ENCODE peak calls at places on chromosomes 12 and 14, in five cellular contexts. H, I, S, A and X are unnamed samples.

GRCh38 chr12:98595152-98595988 is 1.9 kb downstream of the SLC25A3 start:
- DNase-seq in H (no peak), I (no peak), S (no peak), A (no peak), X (no peak)

GRCh38 chr12:124511259-124511985 is 56.0 kb downstream of the NCOR2 start:
- DNase-seq in H (no peak), I (no peak), S (no peak), A (no peak), X (no peak)

GRCh38 chr14:65206448-65207096 is 104.3 kb upstream of the MAX start:
- DNase-seq in H (no peak), I (no peak), S (no peak), A (no peak), X (no peak)

GRCh38 chr12:8629486-8630033 is 16.9 kb upstream of the AICDA start:
- DNase-seq in H (no peak), I (no peak), S (no peak), A (no peak), X (no peak)

GRCh38 chr14:31068235-31068634 is 42.1 kb upstream of the STRN3 start:
- DNase-seq in H (no peak), I (no peak), S (no peak), A (no peak), X (no peak)

GRCh38 chr14:50822501-50823042 is 8.4 kb downstream of the NIN start:
- DNase-seq in H (no peak), I (no peak), S (no peak), A (no peak), X (no peak)

GRCh38 chr12:68416826-68417225 is 84.7 kb upstream of the MDM1 start:
- DNase-seq in H (no peak), I (no peak), S (no peak), A (no peak), X (no peak)

GRCh38 chr12:121805800-121806555 is 2.2 kb downstream of the SETD1B start:
- DNase-seq in H (peak; percentile 55), I (peak; percentile 44), S (no peak), A (no peak), X (no peak)

GRCh38 chr12:110901401-110901800 is 19.0 kb downstream of the MYL2 start:
- DNase-seq in H (no peak), I (no peak), S (no peak), A (no peak), X (no peak)

GRCh38 chr14:77790566-77791224 is 9.2 kb upstream of the ADCK1 start:
- DNase-seq in H (no peak), I (no peak), S (no peak), A (no peak), X (no peak)

GRCh38 chr12:52837781-52838736 is 3.9 kb upstream of the KRT79 start:
- DNase-seq in H (no peak), I (no peak), S (no peak), A (no peak), X (no peak)

GRCh38 chr12:31023271-31023724 is 50.4 kb upstream of the DDX11 start:
- DNase-seq in H (no peak), I (no peak), S (no peak), A (no peak), X (no peak)

GRCh38 chr12:120649442-120650248 is 9.2 kb downstream of the CABP1 start:
- DNase-seq in H (no peak), I (no peak), S (no peak), A (no peak), X (no peak)

GRCh38 chr12:46891306-46891705 is 65.5 kb upstream of the SLC38A4 start:
- DNase-seq in H (no peak), I (no peak), S (no peak), A (no peak), X (no peak)

GRCh38 chr12:56165369-56165768 is 7.2 kb downstream of the MYL6 start:
- DNase-seq in H (no peak), I (no peak), S (no peak), A (no peak), X (peak; percentile 45)

DNA sequence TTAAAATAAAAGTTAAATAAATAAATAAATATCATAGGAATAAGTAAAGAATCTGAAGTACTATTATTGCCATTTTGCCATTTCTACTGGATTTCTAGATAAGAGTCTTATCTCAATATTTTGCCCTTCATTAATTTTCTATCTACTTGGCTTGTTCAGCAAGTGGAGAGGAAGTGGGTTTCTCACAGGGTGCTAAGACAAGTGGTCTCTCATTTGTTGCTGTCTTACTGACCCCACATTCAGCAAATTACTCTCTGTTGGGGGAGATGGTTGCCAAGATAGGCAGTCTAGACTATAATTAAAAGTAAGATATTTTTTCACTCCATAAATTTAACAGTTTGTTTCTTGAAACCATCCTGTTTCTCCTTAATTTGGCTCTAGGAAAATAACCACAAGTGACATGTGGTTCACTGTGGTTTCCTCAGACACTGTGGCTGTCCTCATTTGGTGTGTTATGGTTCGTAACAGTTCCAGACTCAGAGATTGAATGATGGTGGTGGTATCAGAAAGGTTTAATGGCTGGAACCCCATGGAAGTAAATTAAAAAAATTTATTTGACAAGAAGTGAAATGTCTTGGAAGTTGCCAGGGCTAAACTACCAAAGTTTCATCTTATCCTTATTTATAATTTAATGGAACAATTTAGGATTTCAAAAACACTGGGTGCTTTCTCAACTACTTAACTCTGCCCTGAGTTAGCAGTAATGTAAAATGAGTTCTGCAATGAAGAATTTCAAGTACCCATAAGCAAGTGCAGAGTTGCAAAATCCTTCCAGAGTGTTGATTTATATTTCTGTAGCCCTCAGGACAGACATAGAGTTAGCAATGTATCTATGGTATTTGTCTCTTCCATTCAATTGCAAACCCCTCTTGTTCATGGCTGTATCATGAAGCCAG is 214.8 kb downstream of the MSRB3 start:
- DNase-seq in H (no peak), I (no peak), S (no peak), A (no peak), X (no peak)
- H3K4me1 ChIP-seq in H (no peaks in the 10 kb centered on the region), I (no peaks in the 10 kb centered on the region), S (peaks cover 5% of the 10 kb centered on the region), A (no peaks in the 10 kb centered on the region), X (no peaks in the 10 kb centered on the region)

DNA sequence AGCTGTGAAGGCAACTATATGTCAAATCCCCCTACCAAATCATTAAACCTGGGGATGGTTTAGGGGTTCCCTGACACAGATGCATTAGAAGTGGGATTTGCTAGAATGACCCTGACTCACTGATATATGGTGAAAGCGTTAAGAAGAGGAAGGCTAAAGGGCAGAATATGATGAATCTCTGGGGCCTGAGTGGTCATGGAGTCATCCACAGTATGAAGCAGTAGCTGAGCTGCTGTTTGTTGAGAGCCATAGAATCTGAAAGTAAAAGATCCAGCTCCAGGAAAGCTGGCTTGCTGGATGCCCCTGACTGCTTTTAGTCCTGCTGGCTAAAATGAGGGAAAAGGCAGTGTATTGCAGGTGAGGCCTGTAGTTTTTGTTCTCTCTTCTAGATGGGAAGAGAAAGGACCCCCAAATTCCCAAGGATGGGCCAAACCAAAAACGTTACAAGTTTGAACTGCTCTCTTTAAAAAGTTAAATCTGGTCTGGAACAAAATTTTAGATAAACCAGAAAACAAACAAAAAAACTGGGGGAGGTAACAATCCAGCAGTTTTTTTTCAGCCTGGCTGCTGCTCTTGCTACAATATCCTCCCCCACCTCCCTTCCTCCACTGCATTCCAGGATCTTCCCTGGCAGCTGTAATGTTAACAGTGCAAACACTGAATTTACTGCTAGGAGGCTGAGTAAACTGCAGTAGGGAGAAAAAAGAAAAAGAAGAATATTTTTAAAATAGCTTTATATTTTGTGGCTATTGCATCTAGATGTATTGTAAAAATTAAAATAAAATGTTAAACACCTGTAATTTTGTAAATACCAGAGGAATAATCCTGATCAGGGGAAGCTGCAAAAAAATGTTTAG is 16.5 kb downstream of the SEL1L start:
- DNase-seq in H (no peak), I (no peak), S (peak; percentile 86), A (peak; percentile 48), X (no peak)
- H3K4me1 ChIP-seq in H (no peaks in the 10 kb centered on the region), I (peaks cover 18% of the 10 kb centered on the region), S (peaks cover 33% of the 10 kb centered on the region), A (peaks cover 25% of the 10 kb centered on the region), X (peaks cover 24% of the 10 kb centered on the region)

GRCh38 chr14:61563162-61563511 is 132.2 kb upstream of the HIF1A start:
- DNase-seq in H (no peak), I (no peak), S (no peak), A (no peak), X (no peak)

GRCh38 chr14:61561657-61562276 is 133.5 kb upstream of the HIF1A start:
- DNase-seq in H (peak; percentile 64), I (no peak), S (peak; percentile 75), A (peak; percentile 71), X (peak; percentile 66)

GRCh38 chr14:61561144-61561543 is 134.2 kb upstream of the HIF1A start:
- DNase-seq in H (no peak), I (no peak), S (no peak), A (no peak), X (no peak)

GRCh38 chr14:61563880-61564622 is 131.3 kb upstream of the HIF1A start:
- DNase-seq in H (no peak), I (no peak), S (no peak), A (no peak), X (no peak)

DNA sequence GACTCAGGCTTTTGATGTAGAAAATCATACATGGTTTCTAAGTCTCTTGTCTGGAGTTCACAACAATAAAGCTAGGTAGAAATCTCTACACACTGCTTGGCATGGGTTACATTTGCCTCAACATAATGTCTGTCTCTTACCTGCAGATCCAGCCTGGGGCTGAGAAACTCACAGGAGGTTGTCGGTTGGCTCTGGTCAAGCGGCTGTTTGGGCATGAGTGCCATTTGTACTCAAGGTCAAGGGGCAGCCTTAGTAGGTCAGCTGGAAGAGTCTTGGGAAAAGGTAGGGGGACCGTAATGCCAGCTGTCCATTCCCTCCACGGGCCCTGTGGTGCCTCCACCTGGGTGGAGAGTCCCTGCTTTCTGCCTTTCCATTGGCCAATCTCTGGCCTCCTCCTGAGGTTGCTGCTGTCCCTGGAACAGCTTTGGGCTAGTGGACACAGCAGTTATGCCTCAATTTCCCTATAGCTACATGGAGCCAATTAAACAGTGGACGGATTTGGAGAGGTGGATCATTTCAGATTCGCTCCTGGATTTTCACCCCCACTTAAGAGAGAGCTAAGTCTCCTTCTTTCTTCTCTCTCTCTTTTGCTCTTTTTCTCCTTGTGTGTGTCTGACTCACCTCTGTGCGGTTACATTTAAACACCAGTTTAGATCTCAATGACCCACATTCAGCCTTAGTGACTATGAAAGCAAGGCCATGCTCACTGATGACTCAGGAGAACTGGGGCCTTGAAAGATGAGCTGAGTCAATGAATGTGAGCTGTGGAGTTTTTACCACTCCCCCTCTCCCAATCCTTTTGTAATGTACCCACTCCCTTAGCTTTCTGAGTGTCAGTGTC is 132.8 kb upstream of the HIF1A start:
- DNase-seq in H (no peak), I (no peak), S (no peak), A (no peak), X (no peak)
- H3K4me1 ChIP-seq in H (peaks cover 3% of the 10 kb centered on the region), I (no peaks in the 10 kb centered on the region), S (peaks cover 24% of the 10 kb centered on the region), A (peaks cover 14% of the 10 kb centered on the region), X (peaks cover 2% of the 10 kb centered on the region)

GRCh38 chr12:57825451-57825850 is 6.9 kb upstream of the AVIL start:
- DNase-seq in H (no peak), I (no peak), S (no peak), A (no peak), X (no peak)
- H3K4me1 ChIP-seq in H (peaks cover under 1% of the 10 kb centered on the region), I (no peaks in the 10 kb centered on the region), S (peaks cover 8% of the 10 kb centered on the region), A (peaks cover 5% of the 10 kb centered on the region), X (peaks cover 59% of the 10 kb centered on the region)

DNA sequence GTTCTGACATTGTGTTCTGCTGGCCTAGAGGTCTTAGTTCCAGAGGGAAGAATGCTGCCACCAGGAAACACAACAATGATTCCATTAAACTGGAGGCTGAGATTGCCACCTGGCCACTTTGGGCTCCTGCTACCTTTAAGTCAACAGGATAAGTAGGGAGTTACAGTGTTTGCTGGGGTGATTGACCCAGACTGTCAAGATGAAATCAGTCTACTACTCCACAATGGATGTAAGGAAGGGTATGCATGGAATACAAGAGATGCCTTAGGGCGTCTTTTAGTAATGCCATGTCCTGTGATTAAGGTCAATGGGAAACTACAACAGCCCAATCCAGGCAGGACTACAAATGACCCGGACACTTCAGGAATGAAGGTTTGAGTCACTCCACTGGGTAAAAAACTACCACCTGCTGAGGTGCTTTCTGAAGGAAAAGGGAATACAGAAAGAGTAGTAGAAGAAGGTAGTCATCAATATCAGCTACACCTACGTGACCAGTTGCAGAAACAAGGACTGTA is 852.6 kb downstream of the LRFN5 start:
- DNase-seq in H (no peak), I (no peak), S (no peak), A (no peak), X (no peak)
- H3K4me1 ChIP-seq in H (no peaks in the 10 kb centered on the region), I (no peaks in the 10 kb centered on the region), S (no peaks in the 10 kb centered on the region), A (no peaks in the 10 kb centered on the region), X (no peaks in the 10 kb centered on the region)